ENCODE peak calls at places on chromosome 16, in five cellular contexts. T is epithelial cell of esophagus, D is tibial nerve, P is AG10803, H is upper lobe of right lung. F is an unnamed sample.

GRCh38 chr16:20897253-20897896 is 2.8 kb downstream of the DCUN1D3 start:
- DNase-seq in T (peak), H (no peak), P (peak), D (no peak), F (no peak)

GRCh38 chr16:89341274-89341673 is 123.8 kb downstream of the ZNF778 start:
- DNase-seq in H (peak), P (no peak), T (no peak), D (no peak), F (no peak)

GRCh38 chr16:11256657-11257130 is 690 bp upstream of the SOCS1 start:
- DNase-seq in H (no peak), D (peak), P (peak), T (no peak), F (no peak)

GRCh38 chr16:81480856-81481821 is 36.5 kb downstream of the CMIP start:
- DNase-seq in H (peak), D (peak), T (no peak), P (peak), F (peak)

GRCh38 chr16:7716924-7717323 is 384.3 kb downstream of the RBFOX1 start:
- DNase-seq in H (no peak), T (no peak), D (no peak), P (no peak), F (no peak)

GRCh38 chr16:23395732-23396131 is 57.3 kb downstream of the COG7 start:
- DNase-seq in P (no peak), T (no peak), H (no peak), D (no peak), F (no peak)

GRCh38 chr16:59385953-59386352 is 651.8 kb upstream of the GOT2 start:
- DNase-seq in T (no peak), D (peak), H (no peak), P (peak), F (no peak)

GRCh38 chr16:56350491-56351405 is 74.6 kb downstream of the AMFR start:
- DNase-seq in D (no peak), T (no peak), H (peak), P (no peak), F (no peak)

GRCh38 chr16:17173134-17173729 is 297.5 kb downstream of the XYLT1 start:
- DNase-seq in H (peak), P (peak), T (no peak), D (peak), F (peak)

GRCh38 chr16:49503242-49504022 is 129.8 kb downstream of the C16orf78 start:
- DNase-seq in D (no peak), T (no peak), H (no peak), P (no peak), F (no peak)

GRCh38 chr16:27579086-27579980 is 29.4 kb downstream of the KATNIP start:
- DNase-seq in H (no peak), T (peak), D (no peak), P (peak), F (no peak)

GRCh38 chr16:76749780-76750375 is 441.1 kb upstream of the MON1B start:
- DNase-seq in D (no peak), P (no peak), T (no peak), H (no peak), F (no peak)

GRCh38 chr16:64136314-64136713 is 985.5 kb downstream of the CDH11 start:
- DNase-seq in D (no peak), P (no peak), T (no peak), H (no peak), F (no peak)

GRCh38 chr16:86050591-86051375 is 151.8 kb downstream of the IRF8 start:
- DNase-seq in H (no peak), T (no peak), P (no peak), D (no peak), F (no peak)

GRCh38 chr16:83954577-83955016 is 1.6 kb downstream of the OSGIN1 start:
- DNase-seq in D (peak), P (peak), T (peak), H (no peak), F (no peak)

GRCh38 chr16:14077918-14078317 is 6.8 kb downstream of the MRTFB start:
- DNase-seq in H (no peak), D (no peak), P (no peak), T (no peak), F (no peak)

GRCh38 chr16:12358898-12359297 is 382.4 kb downstream of the SNX29 start:
- DNase-seq in P (no peak), T (no peak), D (no peak), H (no peak), F (no peak)

GRCh38 chr16:12354296-12354818 is 377.8 kb downstream of the SNX29 start:
- DNase-seq in T (no peak), P (no peak), D (no peak), H (no peak), F (no peak)

GRCh38 chr16:12361016-12361415 is 384.5 kb downstream of the SNX29 start:
- DNase-seq in P (no peak), T (no peak), H (no peak), D (no peak), F (no peak)

GRCh38 chr16:12360240-12360639 is 383.7 kb downstream of the SNX29 start:
- DNase-seq in T (no peak), D (no peak), P (no peak), H (no peak), F (no peak)

DNA sequence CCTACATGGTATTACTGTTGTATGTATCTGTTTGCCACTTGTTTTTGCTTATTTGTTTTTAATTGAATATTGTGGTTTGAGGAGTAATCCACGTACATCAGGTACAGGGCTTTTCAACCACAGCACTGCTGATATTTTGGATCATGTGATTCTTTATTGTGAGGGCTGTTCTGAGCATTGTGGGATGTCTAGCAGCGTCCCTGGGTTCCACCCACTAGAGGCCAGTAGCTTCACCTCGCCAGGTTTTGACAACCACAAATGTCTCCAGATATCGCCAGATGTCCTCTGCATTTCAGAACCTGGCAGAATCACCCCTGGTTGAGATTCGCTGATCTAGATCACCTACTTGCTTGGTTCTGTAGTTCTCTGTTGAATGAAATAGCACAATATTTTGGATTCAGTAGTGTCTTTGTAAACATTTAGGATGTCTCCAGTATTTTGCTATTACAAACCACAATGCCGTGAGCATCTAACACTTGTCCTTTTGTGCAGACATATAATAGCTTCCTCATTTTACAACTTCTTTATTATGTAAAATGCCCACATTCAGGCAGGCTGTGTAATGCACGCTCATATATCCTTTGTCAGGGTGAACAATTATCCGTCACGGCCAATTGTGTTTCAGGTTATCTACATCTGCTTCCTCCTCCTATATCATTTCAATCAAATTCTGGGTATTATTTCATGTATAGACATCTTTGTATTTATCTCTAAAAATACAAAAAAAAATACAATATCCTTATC is 380.3 kb downstream of the SNX29 start:
- DNase-seq in H (no peak), P (no peak), D (no peak), T (no peak), F (no peak)
- TF ChIP-seq CTCF in H (no peak), P (no peak), D (no peak), T (no peak), F (no peak)

GRCh38 chr16:65817066-65817465 is 549.4 kb upstream of the CDH5 start:
- DNase-seq in H (no peak), P (no peak), T (no peak), D (no peak), F (no peak)

GRCh38 chr16:65816556-65816955 is 549.9 kb upstream of the CDH5 start:
- DNase-seq in P (no peak), T (no peak), H (no peak), D (no peak), F (no peak)

GRCh38 chr16:65817799-65818198 is 548.7 kb upstream of the CDH5 start:
- DNase-seq in P (no peak), D (no peak), H (no peak), T (no peak), F (no peak)

GRCh38 chr16:65815707-65816106 is 550.8 kb upstream of the CDH5 start:
- DNase-seq in D (no peak), H (no peak), P (no peak), T (no peak), F (no peak)
- TF ChIP-seq CTCF in D (no peak), H (no peak), P (no peak), T (no peak), F (no peak)

DNA sequence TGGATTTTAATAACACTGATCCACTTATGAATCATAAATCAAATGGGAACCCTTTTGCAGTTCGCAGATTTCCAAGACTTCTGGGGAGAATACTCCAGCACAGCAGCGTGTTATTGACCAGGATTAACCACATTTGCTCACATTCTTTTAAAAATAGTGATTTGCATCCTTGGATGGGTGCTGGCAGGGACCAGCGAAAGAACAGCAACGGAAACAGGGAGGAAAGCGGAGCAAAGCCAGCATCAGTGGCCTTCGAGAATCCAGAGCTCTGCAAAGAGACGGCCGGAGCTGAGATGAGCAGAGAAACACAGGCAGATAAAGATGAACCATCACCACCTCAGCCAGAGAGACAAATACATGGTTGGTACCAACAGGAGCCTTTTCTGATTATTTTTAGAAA is 623.2 kb upstream of the ZFHX3 start:
- DNase-seq in T (no peak), D (no peak), P (no peak), H (no peak), F (no peak)
- TF ChIP-seq CTCF in T (no peak), D (no peak), P (no peak), H (no peak), F (no peak)

DNA sequence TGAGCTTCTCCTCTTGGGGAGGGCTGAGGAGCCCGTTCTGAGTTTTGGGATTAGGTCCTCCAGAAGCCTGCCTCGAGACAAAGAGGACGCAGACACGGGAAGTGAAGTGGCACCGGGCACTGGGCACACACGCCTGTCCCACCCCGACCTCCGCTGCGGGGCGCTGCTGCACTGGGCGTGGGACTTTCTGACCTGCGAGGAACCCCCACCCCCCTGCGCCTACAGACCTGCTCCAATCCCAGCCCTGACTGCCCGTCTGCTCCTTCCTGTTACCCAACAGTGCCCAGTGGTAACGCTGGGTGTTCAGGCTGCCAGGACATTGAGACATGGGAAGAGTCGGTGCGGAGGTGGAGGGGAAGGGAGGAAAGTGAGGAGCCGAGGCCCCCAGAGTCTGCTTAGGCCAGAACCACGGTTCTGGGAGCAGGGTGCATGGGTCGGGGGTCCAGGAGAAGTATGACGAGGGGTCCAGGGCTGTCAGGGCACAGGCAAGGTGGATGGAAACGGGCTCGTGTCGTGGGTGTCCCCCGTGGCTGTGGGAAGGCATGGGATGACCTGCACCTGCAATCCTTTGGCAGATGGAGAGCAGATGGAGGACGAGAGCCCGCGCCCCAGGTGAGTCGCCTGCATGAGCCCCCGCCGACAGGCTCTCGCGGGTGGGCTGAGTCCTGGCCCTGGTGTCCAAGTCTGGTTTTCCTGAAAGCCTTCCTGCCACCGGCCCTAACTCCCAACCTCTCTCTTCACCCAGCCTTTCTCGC is 112.0 kb upstream of the CREBBP start:
- DNase-seq in P (no peak), T (no peak), D (no peak), H (no peak), F (peak)
- TF ChIP-seq CTCF in P (no peak), T (no peak), D (no peak), H (no peak), F (no peak)

DNA sequence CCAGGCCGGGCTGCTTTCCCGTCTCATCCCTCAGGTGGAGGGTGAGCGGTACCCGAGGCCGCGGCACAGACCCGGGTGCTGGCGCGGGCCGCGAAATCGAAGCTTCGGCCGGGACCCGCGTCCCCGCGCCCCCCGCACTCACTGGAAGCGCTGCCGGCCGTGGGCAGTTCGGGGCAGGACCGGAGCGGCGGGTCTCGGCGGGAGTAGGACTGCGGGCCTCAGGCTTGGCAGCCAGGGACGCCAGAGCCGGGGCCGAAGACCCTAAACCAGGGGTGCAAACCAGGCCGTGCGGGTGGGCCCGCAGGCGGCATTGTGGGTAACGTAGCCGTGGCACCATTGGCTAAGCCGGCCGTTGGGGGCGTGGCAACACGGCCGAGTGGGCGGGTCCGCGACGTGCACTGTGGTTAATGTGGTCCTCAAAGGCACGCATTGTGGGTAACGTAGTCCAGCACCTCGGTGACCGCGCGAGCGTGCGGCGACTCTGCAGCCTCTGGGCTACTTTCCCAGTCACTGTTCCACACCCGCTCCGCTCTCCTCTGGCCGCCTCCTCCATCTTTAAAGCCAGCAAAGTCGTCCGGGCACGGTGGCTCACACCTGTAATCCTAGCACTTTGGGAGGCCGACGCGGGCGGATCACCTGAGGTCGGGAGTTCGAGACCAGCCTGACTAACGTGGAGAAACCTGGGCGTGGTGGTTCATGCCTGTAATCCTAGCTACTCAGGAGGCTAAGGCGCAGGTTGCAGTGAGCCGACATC is at the start of gene ZNF500:
- DNase-seq in D (peak), H (peak), T (peak), P (peak), F (peak)
- TF ChIP-seq CTCF in D (no peak), H (no peak), T (no peak), P (no peak), F (no peak)

GRCh38 chr16:24516900-24517669 is 22.3 kb upstream of the RBBP6 start:
- DNase-seq in P (peak), D (peak), T (peak), H (peak), F (peak)
- TF ChIP-seq CTCF in P (peak), D (peak), T (peak), H (peak), F (peak)

F was measured in activated CD8-positive, alpha-beta T cell treated with anti-CD3 and anti-CD28 coated beads for 36 hours.